ENCODE peak calls at places on chromosomes 1 and 21, in four cellular contexts. K, G, E and L are unnamed samples.

GRCh38 chr1:11740258-11741192 is 4.6 kb downstream of the AGTRAP start:
- DNase-seq in E (no peak), G (peak; percentile 32), K (no peak), L (no peak)

GRCh38 chr1:1083181-1084027 is 9.3 kb upstream of the RNF223 start:
- DNase-seq in G (no peak), E (no peak), K (no peak), L (no peak)

GRCh38 chr21:42684109-42684916 is 30.9 kb downstream of the PDE9A start:
- DNase-seq in K (no peak), G (no peak), E (no peak), L (peak; percentile 39)

GRCh38 chr1:42144336-42145189 is 8.6 kb upstream of the GUCA2B start:
- DNase-seq in K (no peak), E (peak; percentile 59), G (no peak), L (no peak)

GRCh38 chr1:161226320-161226711 is 456 bp downstream of the TOMM40L start:
- DNase-seq in E (no peak), G (no peak), K (no peak), L (no peak)

GRCh38 chr1:83747853-83748482 is 251.0 kb downstream of the TTLL7 start:
- DNase-seq in G (peak; percentile 19), K (no peak), E (no peak), L (no peak)

GRCh38 chr1:180489976-180490375 is 12.4 kb downstream of the ACBD6 start:
- DNase-seq in E (no peak), G (no peak), K (no peak), L (no peak)

GRCh38 chr1:150012611-150013010 is 2.1 kb upstream of the OTUD7B start:
- DNase-seq in K (no peak), E (no peak), G (no peak), L (no peak)

GRCh38 chr1:86339421-86339820 is 56.7 kb downstream of the ODF2L start:
- DNase-seq in G (no peak), E (no peak), K (no peak), L (no peak)

GRCh38 chr1:61368876-61369275 is 286.5 kb downstream of the NFIA start:
- DNase-seq in G (no peak), E (no peak), K (no peak), L (no peak)

GRCh38 chr1:115173151-115173550 is 83.8 kb upstream of the TSPAN2 start:
- DNase-seq in E (no peak), G (no peak), K (no peak), L (no peak)

GRCh38 chr1:222004784-222005183 is 262.9 kb upstream of the DUSP10 start:
- DNase-seq in G (no peak), K (no peak), E (no peak), L (no peak)

GRCh38 chr21:37257526-37257966 is 9.6 kb downstream of the VPS26C start:
- DNase-seq in G (no peak), K (peak; percentile 80), E (no peak), L (no peak)

GRCh38 chr1:227894831-227895451 is 52.8 kb downstream of the WNT9A start:
- DNase-seq in E (no peak), K (no peak), G (no peak), L (no peak)

GRCh38 chr1:244104309-244105060 is 53.4 kb downstream of the ZBTB18 start:
- DNase-seq in K (peak; percentile 17), G (peak; percentile 54), E (no peak), L (no peak)

GRCh38 chr1:8003431-8004112 is 22.5 kb downstream of the ERRFI1 start:
- DNase-seq in K (no peak), E (no peak), G (no peak), L (no peak)

GRCh38 chr21:45458281-45459170 is 53.6 kb downstream of the COL18A1 start:
- DNase-seq in E (no peak), G (no peak), K (no peak), L (no peak)

GRCh38 chr1:236451796-236452373 is 57.8 kb downstream of the EDARADD start:
- DNase-seq in E (no peak), K (no peak), G (peak; percentile 67), L (peak; percentile 28)

GRCh38 chr1:228018961-228019721 is 12.3 kb downstream of the WNT3A start:
- DNase-seq in K (no peak), G (no peak), E (no peak), L (no peak)

GRCh38 chr1:31639543-31639942 is 5.1 kb downstream of the PEF1 start:
- DNase-seq in G (no peak), E (no peak), K (no peak), L (no peak)

GRCh38 chr1:230176871-230177411 is 109.9 kb downstream of the GALNT2 start:
- DNase-seq in E (peak; percentile 70), G (no peak), K (no peak), L (no peak)